ENCODE peak calls at places on chromosome 13, in four cellular contexts. T is hepatic stellate cell; O is activated CD8-positive, alpha-beta memory T cell treated with anti-CD3 and anti-CD28 coated beads for 4 hours; Z is stimulated activated CD8-positive, alpha-beta memory T cell treated with anti-CD3 and anti-CD28 coated beads, Interleukin-12 subunit alpha, Interleukin-12 subunit beta, amount 100 ng/mL, for 4 hours. P is an unnamed sample.

GRCh38 chr13:45349438-45349837 is 8.5 kb upstream of the TPT1 start:
- DNase-seq in T (peak), O (no peak), Z (no peak), P (no peak)

GRCh38 chr13:98239156-98240076 is 62.3 kb upstream of the RNF113B start:
- DNase-seq in T (no peak), O (no peak), Z (no peak), P (no peak)

GRCh38 chr13:33224686-33225085 is 60.9 kb downstream of the STARD13 start:
- DNase-seq in T (no peak), O (no peak), Z (no peak), P (no peak)

GRCh38 chr13:110726726-110727125 is 13.2 kb downstream of the ING1 start:
- DNase-seq in T (no peak), O (peak), Z (peak), P (no peak)

GRCh38 chr13:44627441-44627840 is 51.3 kb upstream of the TSC22D1 start:
- DNase-seq in T (no peak), O (no peak), Z (no peak), P (no peak)

GRCh38 chr13:109569938-109570711 is 216.3 kb downstream of the IRS2 start:
- DNase-seq in T (no peak), O (peak), Z (peak), P (no peak)

GRCh38 chr13:110359840-110360301 is 52.8 kb downstream of the COL4A2 start:
- DNase-seq in T (peak), O (no peak), Z (no peak), P (no peak)

GRCh38 chr13:76937416-76937815 is 10.9 kb upstream of the ACOD1 start:
- DNase-seq in T (peak), O (no peak), Z (no peak), P (no peak)

GRCh38 chr13:112849500-112849899 is 119.5 kb upstream of the MCF2L start:
- DNase-seq in T (no peak), O (no peak), Z (no peak), P (no peak)

GRCh38 chr13:34672631-34673030 is 269.4 kb upstream of the NBEA start:
- DNase-seq in T (no peak), O (no peak), Z (no peak), P (no peak)

GRCh38 chr13:97302611-97303010 is 80.5 kb downstream of the MBNL2 start:
- DNase-seq in T (no peak), O (no peak), Z (no peak), P (no peak)

GRCh38 chr13:24075137-24075975 is 85.2 kb upstream of the SPATA13 start:
- DNase-seq in T (peak), O (no peak), Z (no peak), P (no peak)

GRCh38 chr13:35727881-35728280 is 251.4 kb upstream of the MAB21L1 start:
- DNase-seq in T (no peak), O (no peak), Z (no peak), P (no peak)

GRCh38 chr13:73898276-73898675 is 235.9 kb downstream of the KLF12 start:
- DNase-seq in T (no peak), O (no peak), Z (no peak), P (no peak)

P was measured in SIG-M5.